ENCODE peak calls at places on chromosome 21, in four cellular contexts. Q is IMR-90, M is H9, G is H1. D is an unnamed sample.

GRCh38 chr21:41777934-41778815 is 11.3 kb upstream of the RIPK4 start:
- DNase-seq in Q (peak), M (peak), G (peak), D (peak)

GRCh38 chr21:32377991-32378390 is 14.8 kb downstream of the URB1 start:
- DNase-seq in Q (no peak), M (no peak), G (no peak), D (no peak)

GRCh38 chr21:26098758-26099157 is 71.8 kb downstream of the APP start:
- DNase-seq in Q (peak), M (no peak), G (no peak), D (peak)

GRCh38 chr21:25855591-25855990 is 120.8 kb downstream of the GABPA start:
- DNase-seq in Q (no peak), M (no peak), G (no peak), D (no peak)

GRCh38 chr21:42245348-42246185 is 26.6 kb downstream of the ABCG1 start:
- DNase-seq in Q (no peak), M (peak), G (no peak), D (peak)

GRCh38 chr21:41874611-41875010 is 4.5 kb downstream of the PRDM15 start:
- DNase-seq in Q (no peak), M (no peak), G (no peak), D (no peak)

GRCh38 chr21:28885853-28886177 is 106.9 kb downstream of the LTN1 start:
- DNase-seq in Q (no peak), M (no peak), G (no peak), D (no peak)

GRCh38 chr21:29656504-29657227 is 283.1 kb downstream of the GRIK1 start:
- DNase-seq in Q (peak), M (no peak), G (no peak), D (peak)

GRCh38 chr21:26107439-26107838 is 63.1 kb downstream of the APP start:
- DNase-seq in Q (no peak), M (no peak), G (no peak), D (peak)

GRCh38 chr21:25149022-25149421 is 458.3 kb downstream of the MRPL39 start:
- DNase-seq in Q (no peak), M (no peak), G (no peak), D (no peak)

GRCh38 chr21:32900814-32901213 is 124.9 kb upstream of the OLIG2 start:
- DNase-seq in Q (no peak), M (no peak), G (no peak), D (no peak)

GRCh38 chr21:42377951-42378340 is 11.6 kb upstream of the TFF1 start:
- DNase-seq in Q (no peak), M (no peak), G (no peak), D (no peak)

GRCh38 chr21:33206771-33207290 is 22.9 kb upstream of the IFNAR2 start:
- DNase-seq in Q (no peak), M (no peak), G (peak), D (no peak)

GRCh38 chr21:22679207-22679606 is 1681.0 kb downstream of the NCAM2 start:
- DNase-seq in Q (no peak), M (no peak), G (no peak), D (no peak)

GRCh38 chr21:46145840-46146691 is 9.3 kb downstream of the FTCD start:
- DNase-seq in Q (no peak), M (no peak), G (no peak), D (no peak)
- H3K18ac ChIP-seq in Q (no peak), M (no peak), G (no peak), D (no peak)

GRCh38 chr21:36722370-36723368 is 23.8 kb downstream of the SIM2 start:
- DNase-seq in Q (no peak), M (no peak), G (no peak), D (no peak)
- H4K5ac ChIP-seq in Q (no peak), M (no peak), G (no peak), D (no peak)

DNA sequence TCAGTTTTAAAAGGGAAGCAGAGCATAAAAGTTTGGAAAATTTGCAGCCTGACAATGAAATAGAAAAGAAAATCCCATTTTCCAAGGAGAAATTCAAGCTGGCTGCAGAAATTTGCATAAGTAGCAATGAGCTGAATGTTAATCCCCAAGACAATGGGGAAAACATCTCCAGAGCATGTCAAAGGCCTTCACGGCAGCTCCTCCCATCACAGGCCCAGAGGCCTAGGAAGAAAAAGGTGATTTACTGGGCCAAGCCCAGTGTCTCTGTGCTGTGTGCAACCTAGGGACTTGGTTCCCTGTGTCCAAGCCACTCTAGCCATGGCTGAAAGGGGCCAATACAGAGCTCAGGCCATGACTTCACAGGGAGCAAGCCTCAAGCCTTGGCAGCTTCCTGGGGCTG is 26.1 kb downstream of the KRTAP20-3 start:
- DNase-seq in Q (no peak), M (no peak), G (no peak), D (peak)
- H3K18ac ChIP-seq in Q (no peak), M (no peak), G (no peak), D (no peak)

GRCh38 chr21:44390886-44391285 is 37.5 kb downstream of the TRPM2 start:
- DNase-seq in Q (no peak), M (no peak), G (no peak), D (no peak)

GRCh38 chr21:44391345-44392091 is 38.1 kb downstream of the TRPM2 start:
- DNase-seq in Q (no peak), M (no peak), G (no peak), D (no peak)

GRCh38 chr21:44392185-44392584 is 38.8 kb downstream of the TRPM2 start:
- DNase-seq in Q (no peak), M (no peak), G (no peak), D (no peak)

GRCh38 chr21:44394733-44395132 is 41.3 kb downstream of the TRPM2 start:
- DNase-seq in Q (no peak), M (no peak), G (no peak), D (no peak)

DNA sequence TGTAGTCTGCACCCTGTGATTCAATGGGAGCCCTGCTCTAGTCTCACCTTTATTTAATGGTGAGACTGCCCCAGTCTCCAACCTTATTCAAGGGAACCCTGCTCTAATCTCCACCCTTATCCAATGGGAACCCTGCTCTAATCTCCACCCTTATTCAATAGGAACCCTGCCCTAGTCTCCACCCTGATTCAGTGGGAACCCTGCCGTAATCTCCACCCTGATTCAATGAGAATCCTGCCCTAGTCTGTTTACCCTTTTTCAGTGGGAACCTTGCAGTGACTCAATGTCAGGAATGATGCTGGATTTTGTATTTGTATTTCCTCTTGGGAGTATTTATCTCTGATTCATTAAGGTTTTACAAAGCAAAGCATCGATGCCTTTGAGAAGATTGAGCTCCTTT is 39.5 kb downstream of the TRPM2 start:
- DNase-seq in Q (no peak), M (no peak), G (no peak), D (no peak)
- H4K5ac ChIP-seq in Q (no peak), M (no peak), G (no peak), D (no peak)

GRCh38 chr21:39159342-39160063 is 23.7 kb downstream of the PSMG1 start:
- DNase-seq in Q (peak), M (no peak), G (no peak), D (no peak)
- H3K18ac ChIP-seq in Q (no peak), M (no peak), G (no peak), D (no peak)

DNA sequence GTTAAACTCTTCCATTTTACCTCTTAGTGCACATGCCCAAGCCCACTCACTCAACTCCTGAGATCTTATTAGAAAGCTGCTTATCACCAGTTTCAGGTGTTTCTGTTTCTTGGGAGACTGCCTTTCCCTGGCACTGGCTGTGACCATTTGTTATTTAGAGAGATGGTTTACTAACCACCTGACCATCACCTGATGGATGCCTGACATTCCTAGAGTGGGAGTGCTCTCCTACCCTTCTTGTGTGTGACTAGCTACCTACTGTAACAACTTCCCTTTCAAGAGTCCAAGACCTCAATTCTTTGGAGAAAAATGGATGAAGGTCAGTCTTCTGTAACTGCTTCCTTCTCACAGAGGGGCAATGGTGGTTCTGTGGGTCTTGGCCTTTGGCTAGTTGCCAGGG is 755.2 kb upstream of the ADAMTS5 start:
- DNase-seq in Q (no peak), M (no peak), G (no peak), D (peak)
- H4K5ac ChIP-seq in Q (no peak), M (no peak), G (no peak), D (no peak)

GRCh38 chr21:35025206-35026152 is 23.6 kb downstream of the RUNX1 start:
- DNase-seq in Q (no peak), M (no peak), G (no peak), D (no peak)

GRCh38 chr21:35027558-35028450 is 21.3 kb downstream of the RUNX1 start:
- DNase-seq in Q (no peak), M (no peak), G (no peak), D (no peak)

GRCh38 chr21:35028451-35028757 is 20.7 kb downstream of the RUNX1 start:
- DNase-seq in Q (no peak), M (no peak), G (no peak), D (no peak)

GRCh38 chr21:35026153-35026499 is 23.0 kb downstream of the RUNX1 start:
- DNase-seq in Q (no peak), M (no peak), G (no peak), D (no peak)

DNA sequence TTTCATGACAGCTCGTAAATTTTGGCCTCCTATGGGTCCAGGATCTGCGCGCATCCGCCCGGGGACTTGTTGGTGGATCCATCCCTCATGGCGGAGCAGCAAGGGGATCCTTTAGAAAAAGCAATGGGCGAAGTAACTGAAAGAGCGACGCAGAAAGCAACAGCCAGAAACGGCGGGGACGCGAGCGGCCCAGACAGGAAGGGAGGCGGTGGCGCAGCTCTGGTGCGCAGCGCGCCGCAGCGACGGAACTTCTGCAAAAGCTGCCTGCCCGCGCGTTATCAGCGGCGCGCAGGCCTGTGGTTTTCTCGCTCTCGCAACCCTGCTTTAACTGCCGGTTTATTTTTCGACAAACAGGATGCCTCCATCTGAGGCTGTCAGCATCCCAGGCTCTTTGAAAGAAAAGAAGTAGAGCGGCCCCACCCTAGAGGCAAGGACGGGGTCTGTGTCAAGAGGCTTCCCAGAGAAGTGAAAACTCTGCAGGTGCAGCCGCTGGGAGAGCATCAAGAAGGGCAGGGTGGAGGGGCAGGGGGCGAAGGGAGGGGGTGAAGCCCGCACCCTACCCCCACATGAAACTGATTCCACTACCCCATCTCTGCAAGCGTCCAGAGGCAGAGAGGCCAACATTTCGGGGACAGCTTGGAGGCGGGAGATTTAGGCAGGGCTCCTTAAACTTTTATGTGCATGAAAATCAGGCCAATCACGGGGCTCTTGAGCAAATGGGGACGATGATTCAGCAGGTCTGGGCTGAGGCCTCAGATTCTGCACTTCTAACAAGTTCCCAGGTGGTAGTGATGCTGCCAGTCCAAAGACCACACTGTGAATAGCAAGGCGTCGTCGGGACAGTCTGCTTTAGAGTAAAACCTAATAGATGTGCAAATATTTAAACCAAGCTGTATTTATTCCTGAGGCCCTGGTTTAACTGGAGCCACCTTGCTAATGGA is 22.2 kb downstream of the RUNX1 start:
- DNase-seq in Q (peak), M (peak), G (peak), D (peak)
- H3K18ac ChIP-seq in Q (no peak), M (no peak), G (no peak), D (no peak)

GRCh38 chr21:31342328-31342727 is 1.7 kb downstream of the TIAM1 start:
- DNase-seq in Q (no peak), M (no peak), G (no peak), D (no peak)

GRCh38 chr21:31338892-31339368 is 5.1 kb downstream of the TIAM1 start:
- DNase-seq in Q (no peak), M (no peak), G (no peak), D (no peak)

GRCh38 chr21:31340942-31341487 is 3.0 kb downstream of the TIAM1 start:
- DNase-seq in Q (no peak), M (no peak), G (no peak), D (no peak)

GRCh38 chr21:31339736-31340135 is 4.3 kb downstream of the TIAM1 start:
- DNase-seq in Q (peak), M (no peak), G (no peak), D (no peak)

DNA sequence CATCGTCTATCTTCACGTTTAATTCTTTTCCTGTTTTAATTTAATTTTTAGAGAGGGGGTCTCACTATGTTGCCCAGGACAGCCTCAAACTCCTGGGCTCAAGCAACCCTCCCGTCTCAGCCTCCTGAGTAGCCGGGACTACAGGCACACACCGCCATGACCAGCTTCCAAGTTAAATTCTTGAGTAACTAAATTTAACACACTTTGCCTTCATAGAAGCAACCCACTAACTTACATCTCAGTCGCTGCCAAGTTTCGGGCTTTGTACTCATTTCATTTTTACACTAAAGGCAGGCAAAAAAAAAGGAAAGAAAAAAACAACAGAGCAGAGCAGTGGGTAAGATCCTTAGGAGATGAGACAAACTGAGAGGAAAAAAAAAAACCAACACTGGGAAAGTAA is 3.6 kb downstream of the TIAM1 start:
- DNase-seq in Q (no peak), M (no peak), G (no peak), D (no peak)
- H4K5ac ChIP-seq in Q (no peak), M (no peak), G (no peak), D (no peak)

DNA sequence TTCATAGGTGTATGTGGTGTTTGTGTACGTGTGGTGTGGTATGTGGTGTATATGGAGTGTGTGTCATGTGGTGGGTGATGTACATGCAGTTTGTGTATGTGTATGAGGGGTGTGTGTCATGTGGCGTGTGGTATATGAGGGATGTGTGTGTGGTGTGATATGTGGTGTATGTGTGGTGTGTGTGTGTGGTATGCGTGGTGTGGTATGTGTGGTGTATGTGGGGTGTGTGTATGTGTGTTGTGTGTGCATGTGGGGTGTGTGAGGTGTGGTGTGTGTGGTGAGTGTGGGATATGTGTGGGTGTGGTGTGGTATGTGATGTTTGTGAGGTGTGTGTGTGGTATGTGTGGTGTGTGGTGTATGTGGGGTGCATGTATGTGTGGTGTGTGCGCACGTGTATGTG is 272.4 kb downstream of the PCP4 start:
- DNase-seq in Q (no peak), M (no peak), G (no peak), D (no peak)
- H3K18ac ChIP-seq in Q (no peak), M (no peak), G (no peak), D (no peak)